ENCODE peak calls at places on chromosomes 6 and 20, in four cellular contexts. F, H, A and R are unnamed samples.
A peak's percentile ranks its signal among the peaks of the same experiment; 100 is the strongest.

GRCh38 chr6:55065020-55065419 is 109.3 kb upstream of the HCRTR2 start:
- DNase-seq in F (no peak), H (no peak), A (no peak), R (no peak)

GRCh38 chr6:31651602-31652191 is 764 bp downstream of the BAG6 start:
- DNase-seq in H (no peak), A (peak; percentile 70), F (peak; percentile 78), R (no peak)

GRCh38 chr6:12527339-12527738 is 189.2 kb upstream of the PHACTR1 start:
- DNase-seq in A (no peak), F (no peak), H (no peak), R (no peak)

GRCh38 chr6:51495016-51495805 is 592.2 kb downstream of the PKHD1 start:
- DNase-seq in A (no peak), F (no peak), H (no peak), R (no peak)

GRCh38 chr20:60101894-60102281 is 143.7 kb downstream of the CDH26 start:
- DNase-seq in H (no peak), F (no peak), A (no peak), R (no peak)

GRCh38 chr20:4090756-4091331 is 75.5 kb upstream of the RNF24 start:
- DNase-seq in A (no peak), F (no peak), H (no peak), R (no peak)

GRCh38 chr20:8151371-8151770 is 19.3 kb downstream of the PLCB1 start:
- DNase-seq in F (no peak), A (no peak), H (no peak), R (no peak)

GRCh38 chr6:168596316-168596715 is 155.3 kb downstream of the SMOC2 start:
- DNase-seq in A (peak; percentile 47), F (no peak), H (no peak), R (no peak)

GRCh38 chr20:33263784-33264183 is 19.2 kb upstream of the BPIFB1 start:
- DNase-seq in A (no peak), H (no peak), F (no peak), R (no peak)

GRCh38 chr6:84568971-84569370 is 195.4 kb downstream of the TBX18 start:
- DNase-seq in H (no peak), F (no peak), A (peak; percentile 9), R (no peak)

GRCh38 chr20:57598060-57598459 is 22.2 kb downstream of the ZBP1 start:
- DNase-seq in F (no peak), H (no peak), A (no peak), R (no peak)

GRCh38 chr6:144955853-144956252 is 670.7 kb downstream of the UTRN start:
- DNase-seq in A (no peak), H (no peak), F (no peak), R (no peak)

GRCh38 chr20:62368629-62369507 is 1.8 kb upstream of the LAMA5 start:
- DNase-seq in H (no peak), A (no peak), F (no peak), R (no peak)

GRCh38 chr20:36454664-36455427 is 86.5 kb upstream of the MYL9 start:
- DNase-seq in F (peak; percentile 19), H (no peak), A (no peak), R (no peak)

GRCh38 chr6:82205793-82206425 is 41.6 kb downstream of the IBTK start:
- DNase-seq in H (no peak), A (no peak), F (no peak), R (no peak)

GRCh38 chr6:150248300-150248699 is 105.5 kb downstream of the PPP1R14C start:
- DNase-seq in F (no peak), A (no peak), H (no peak), R (no peak)

GRCh38 chr6:3309391-3310050 is 50.8 kb downstream of the PSMG4 start:
- DNase-seq in H (no peak), F (no peak), A (peak; percentile 16), R (no peak)

GRCh38 chr6:30042476-30042875 is 18.6 kb upstream of the POLR1H start:
- DNase-seq in A (no peak), H (no peak), F (no peak), R (no peak)

GRCh38 chr6:168100011-168100802 is 21.2 kb upstream of the FRMD1 start:
- DNase-seq in A (no peak), H (no peak), F (no peak), R (no peak)

GRCh38 chr20:63080411-63080810 is 73.6 kb upstream of the BHLHE23 start:
- DNase-seq in F (no peak), H (no peak), A (no peak), R (no peak)

GRCh38 chr6:83071023-83071422 is 3.6 kb downstream of the DOP1A start:
- DNase-seq in H (no peak), F (no peak), A (no peak), R (no peak)

GRCh38 chr6:151179321-151179720 is 60.4 kb upstream of the AKAP12 start:
- DNase-seq in H (no peak), A (no peak), F (no peak), R (no peak)

GRCh38 chr20:21099653-21100589 is 6.2 kb downstream of the LINC00237 start:
- DNase-seq in A (no peak), F (peak; percentile 81), H (no peak), R (no peak)

GRCh38 chr6:169803291-169803811 is 51.9 kb downstream of the ERMARD start:
- DNase-seq in A (no peak), H (no peak), F (no peak), R (no peak)

GRCh38 chr20:38094968-38095689 is 61.6 kb downstream of the RPRD1B start:
- DNase-seq in A (no peak), F (no peak), H (no peak), R (no peak)

GRCh38 chr6:39471954-39472659 is 149.6 kb upstream of the KCNK16 start:
- DNase-seq in F (no peak), A (no peak), H (no peak), R (no peak)

GRCh38 chr6:159941286-159942113 is 27.4 kb upstream of the IGF2R start:
- DNase-seq in A (no peak), H (peak; percentile 5), F (peak; percentile 11), R (peak; percentile 34)

GRCh38 chr6:56555438-56555872 is 87.2 kb downstream of the DST start:
- DNase-seq in F (no peak), H (no peak), A (no peak), R (no peak)

GRCh38 chr20:32263398-32263954 is 14.0 kb upstream of the KIF3B start:
- DNase-seq in F (no peak), A (no peak), H (no peak), R (no peak)

GRCh38 chr20:13430346-13431002 is 208.3 kb downstream of the TASP1 start:
- DNase-seq in A (no peak), H (no peak), F (peak; percentile 28), R (no peak)

GRCh38 chr20:20697325-20697845 is 15.1 kb downstream of the RALGAPA2 start:
- DNase-seq in F (no peak), H (no peak), A (no peak), R (no peak)

GRCh38 chr20:32709528-32710121 is 33.6 kb downstream of the COMMD7 start:
- DNase-seq in A (no peak), H (no peak), F (no peak), R (no peak)

GRCh38 chr6:89022747-89023289 is 57.7 kb upstream of the PNRC1 start:
- DNase-seq in H (no peak), A (no peak), F (no peak), R (no peak)

GRCh38 chr6:165376100-165376499 is 66.7 kb upstream of the C6orf118 start:
- DNase-seq in H (no peak), F (no peak), A (no peak), R (no peak)

GRCh38 chr20:34954905-34955231 is 738 bp downstream of the GSS start:
- DNase-seq in F (peak; percentile 51), H (no peak), A (no peak), R (no peak)